ENCODE peak calls at places on chromosomes 3 and 15, in four cellular contexts. S, Y, H and Q are unnamed samples.

GRCh38 chr3:159988617-159989251 is at the start of gene IL12A:
- DNase-seq in S (peak), Y (peak), H (peak), Q (peak)

GRCh38 chr15:56325186-56325585 is 40.0 kb upstream of the TEX9 start:
- DNase-seq in S (no peak), Y (no peak), H (no peak), Q (no peak)

GRCh38 chr3:150227839-150228238 is 180.3 kb upstream of the TSC22D2 start:
- DNase-seq in S (peak), Y (no peak), H (peak), Q (no peak)

GRCh38 chr15:63551400-63551799 is 45.8 kb upstream of the FBXL22 start:
- DNase-seq in S (no peak), Y (peak), H (no peak), Q (no peak)

GRCh38 chr3:189172668-189173419 is 1.1 kb downstream of the TPRG1 start:
- DNase-seq in S (no peak), Y (no peak), H (no peak), Q (no peak)

GRCh38 chr3:5010140-5010539 is 30.9 kb downstream of the BHLHE40 start:
- DNase-seq in S (no peak), Y (no peak), H (no peak), Q (no peak)

GRCh38 chr15:58081446-58081845 is 15.9 kb upstream of the ALDH1A2 start:
- DNase-seq in S (no peak), Y (no peak), H (no peak), Q (no peak)

GRCh38 chr3:14253983-14254382 is 75.4 kb downstream of the LSM3 start:
- DNase-seq in S (no peak), Y (no peak), H (no peak), Q (no peak)

GRCh38 chr3:171806200-171807128 is 3.8 kb downstream of the PLD1 start:
- DNase-seq in S (no peak), Y (peak), H (peak), Q (no peak)

GRCh38 chr15:68770206-68770605 is 50.5 kb downstream of the ANP32A start:
- DNase-seq in S (no peak), Y (no peak), H (no peak), Q (no peak)

GRCh38 chr3:141076821-141077571 is 25.8 kb downstream of the SPSB4 start:
- DNase-seq in S (peak), Y (no peak), H (no peak), Q (no peak)